ENCODE peak calls at places on chromosomes 1 and 21, in six cellular contexts. One of them, this sample, is unnamed.

GRCh38 chr1:21326861-21327344 is 36.6 kb upstream of the ECE1 start:
- DNase-seq in mesenchymal stem cell: peak
- DNase-seq in H9: no peak
- DNase-seq in H1: no peak
- DNase-seq in trophoblast cell: no peak
- DNase-seq in IMR-90: no peak
- DNase-seq in this sample: no peak

GRCh38 chr21:27519357-27519756 is 552.5 kb upstream of the ADAMTS5 start:
- DNase-seq in mesenchymal stem cell: peak
- DNase-seq in IMR-90: peak
- DNase-seq in H1: no peak
- DNase-seq in H9: no peak
- DNase-seq in trophoblast cell: no peak
- DNase-seq in this sample: no peak

GRCh38 chr1:21089711-21090110 is 87.0 kb downstream of the EIF4G3 start:
- DNase-seq in trophoblast cell: no peak
- DNase-seq in mesenchymal stem cell: no peak
- DNase-seq in IMR-90: no peak
- DNase-seq in H1: no peak
- DNase-seq in H9: no peak
- DNase-seq in this sample: no peak

GRCh38 chr1:99645699-99646531 is at the start of gene PALMD:
- DNase-seq in trophoblast cell: peak
- DNase-seq in mesenchymal stem cell: peak
- DNase-seq in H1: no peak
- DNase-seq in IMR-90: peak
- DNase-seq in H9: peak
- DNase-seq in this sample: no peak

GRCh38 chr1:9331558-9332346 is 39.1 kb downstream of the SPSB1 start:
- DNase-seq in H9: no peak
- DNase-seq in IMR-90: no peak
- DNase-seq in mesenchymal stem cell: no peak
- DNase-seq in trophoblast cell: no peak
- DNase-seq in H1: no peak
- DNase-seq in this sample: no peak

GRCh38 chr1:5514519-5515183 is 477.6 kb downstream of the NPHP4 start:
- DNase-seq in H9: peak
- DNase-seq in H1: peak
- DNase-seq in trophoblast cell: peak
- DNase-seq in mesenchymal stem cell: peak
- DNase-seq in IMR-90: peak
- DNase-seq in this sample: peak

GRCh38 chr1:67336783-67337182 is 29.1 kb downstream of the IL12RB2 start:
- DNase-seq in H1: no peak
- DNase-seq in IMR-90: no peak
- DNase-seq in trophoblast cell: no peak
- DNase-seq in mesenchymal stem cell: no peak
- DNase-seq in H9: no peak
- DNase-seq in this sample: no peak

GRCh38 chr1:19034721-19035120 is 78.2 kb upstream of the IFFO2 start:
- DNase-seq in H1: no peak
- DNase-seq in trophoblast cell: no peak
- DNase-seq in H9: no peak
- DNase-seq in IMR-90: no peak
- DNase-seq in mesenchymal stem cell: no peak
- DNase-seq in this sample: no peak

GRCh38 chr1:216723274-216723780 is at the start of gene ESRRG:
- DNase-seq in H9: peak
- DNase-seq in IMR-90: peak
- DNase-seq in mesenchymal stem cell: peak
- DNase-seq in H1: peak
- DNase-seq in trophoblast cell: peak
- DNase-seq in this sample: peak

GRCh38 chr1:41102208-41102607 is 80.7 kb upstream of the SLFNL1 start:
- DNase-seq in trophoblast cell: no peak
- DNase-seq in mesenchymal stem cell: peak
- DNase-seq in H9: no peak
- DNase-seq in IMR-90: peak
- DNase-seq in H1: no peak
- DNase-seq in this sample: no peak

GRCh38 chr1:76669624-76670023 is 197.7 kb upstream of the ST6GALNAC5 start:
- DNase-seq in mesenchymal stem cell: no peak
- DNase-seq in IMR-90: no peak
- DNase-seq in trophoblast cell: no peak
- DNase-seq in H9: no peak
- DNase-seq in H1: no peak
- DNase-seq in this sample: no peak

GRCh38 chr1:164712131-164713031 is 153.4 kb downstream of the PBX1 start:
- DNase-seq in H9: no peak
- DNase-seq in trophoblast cell: no peak
- DNase-seq in IMR-90: peak
- DNase-seq in mesenchymal stem cell: no peak
- DNase-seq in H1: no peak
- DNase-seq in this sample: no peak

GRCh38 chr1:181129771-181130606 is 41.5 kb downstream of the IER5 start:
- DNase-seq in trophoblast cell: no peak
- DNase-seq in H9: no peak
- DNase-seq in mesenchymal stem cell: no peak
- DNase-seq in H1: no peak
- DNase-seq in IMR-90: no peak
- DNase-seq in this sample: no peak

GRCh38 chr1:151825811-151826660 is 5.6 kb downstream of the RORC start:
- DNase-seq in trophoblast cell: no peak
- DNase-seq in mesenchymal stem cell: no peak
- DNase-seq in H1: peak
- DNase-seq in IMR-90: no peak
- DNase-seq in H9: peak
- DNase-seq in this sample: no peak

GRCh38 chr1:180278791-180279432 is 48.8 kb downstream of the LHX4 start:
- DNase-seq in mesenchymal stem cell: no peak
- DNase-seq in IMR-90: peak
- DNase-seq in trophoblast cell: peak
- DNase-seq in H9: no peak
- DNase-seq in H1: no peak
- DNase-seq in this sample: no peak

GRCh38 chr1:29839726-29840125 is 603.4 kb downstream of the PTPRU start:
- DNase-seq in mesenchymal stem cell: no peak
- DNase-seq in H9: no peak
- DNase-seq in H1: peak
- DNase-seq in IMR-90: no peak
- DNase-seq in trophoblast cell: no peak
- DNase-seq in this sample: no peak

GRCh38 chr1:247409869-247410544 is 6.0 kb upstream of the NLRP3 start:
- DNase-seq in H1: no peak
- DNase-seq in mesenchymal stem cell: no peak
- DNase-seq in IMR-90: no peak
- DNase-seq in H9: no peak
- DNase-seq in trophoblast cell: no peak
- DNase-seq in this sample: no peak

GRCh38 chr1:24759492-24759891 is 14.2 kb downstream of the CLIC4 start:
- DNase-seq in H1: peak
- DNase-seq in H9: no peak
- DNase-seq in mesenchymal stem cell: peak
- DNase-seq in IMR-90: peak
- DNase-seq in trophoblast cell: no peak
- DNase-seq in this sample: no peak

GRCh38 chr1:70043806-70044205 is 161.6 kb downstream of the LRRC40 start:
- DNase-seq in trophoblast cell: no peak
- DNase-seq in H9: no peak
- DNase-seq in IMR-90: peak
- DNase-seq in H1: no peak
- DNase-seq in mesenchymal stem cell: peak
- DNase-seq in this sample: no peak

GRCh38 chr1:42334240-42335049 is 590 bp downstream of the FOXJ3 start:
- DNase-seq in trophoblast cell: peak
- DNase-seq in mesenchymal stem cell: peak
- DNase-seq in H9: peak
- DNase-seq in IMR-90: peak
- DNase-seq in H1: peak
- DNase-seq in this sample: peak

GRCh38 chr1:113749402-113749801 is 9.9 kb downstream of the PHTF1 start:
- DNase-seq in trophoblast cell: no peak
- DNase-seq in mesenchymal stem cell: no peak
- DNase-seq in H9: no peak
- DNase-seq in IMR-90: no peak
- DNase-seq in H1: no peak
- DNase-seq in this sample: no peak

GRCh38 chr21:20627594-20627993 is 370.6 kb upstream of the NCAM2 start:
- DNase-seq in H1: no peak
- DNase-seq in H9: peak
- DNase-seq in mesenchymal stem cell: no peak
- DNase-seq in trophoblast cell: no peak
- DNase-seq in IMR-90: no peak
- DNase-seq in this sample: no peak

GRCh38 chr1:227779651-227780050 is 35.8 kb upstream of the PRSS38 start:
- DNase-seq in H1: no peak
- DNase-seq in H9: peak
- DNase-seq in mesenchymal stem cell: no peak
- DNase-seq in IMR-90: no peak
- DNase-seq in trophoblast cell: no peak
- DNase-seq in this sample: no peak

GRCh38 chr1:51264470-51264869 is 28.4 kb downstream of the RNF11 start:
- DNase-seq in trophoblast cell: peak
- DNase-seq in IMR-90: peak
- DNase-seq in H9: no peak
- DNase-seq in mesenchymal stem cell: peak
- DNase-seq in H1: no peak
- DNase-seq in this sample: no peak

GRCh38 chr1:32242341-32242851 is 4.6 kb upstream of the FAM167B start:
- DNase-seq in IMR-90: no peak
- DNase-seq in H1: no peak
- DNase-seq in mesenchymal stem cell: peak
- DNase-seq in H9: peak
- DNase-seq in trophoblast cell: no peak
- DNase-seq in this sample: no peak

GRCh38 chr1:225451340-225451739 is 23.5 kb upstream of the LBR start:
- DNase-seq in H1: no peak
- DNase-seq in trophoblast cell: no peak
- DNase-seq in IMR-90: no peak
- DNase-seq in H9: no peak
- DNase-seq in mesenchymal stem cell: no peak
- DNase-seq in this sample: no peak

GRCh38 chr1:59013276-59013927 is 229.6 kb upstream of the JUN start:
- DNase-seq in trophoblast cell: no peak
- DNase-seq in H1: peak
- DNase-seq in H9: peak
- DNase-seq in mesenchymal stem cell: peak
- DNase-seq in IMR-90: peak
- DNase-seq in this sample: peak

GRCh38 chr21:36079010-36079649 is 9.3 kb downstream of the CBR1 start:
- DNase-seq in H9: no peak
- DNase-seq in H1: no peak
- DNase-seq in mesenchymal stem cell: no peak
- DNase-seq in trophoblast cell: peak
- DNase-seq in IMR-90: no peak
- DNase-seq in this sample: no peak

GRCh38 chr21:28916150-28916893 is 76.4 kb downstream of the LTN1 start:
- DNase-seq in mesenchymal stem cell: no peak
- DNase-seq in IMR-90: no peak
- DNase-seq in trophoblast cell: no peak
- DNase-seq in H9: no peak
- DNase-seq in H1: no peak
- DNase-seq in this sample: no peak

GRCh38 chr1:169484107-169484506 is 1.6 kb downstream of the SLC19A2 start:
- DNase-seq in H1: no peak
- DNase-seq in IMR-90: no peak
- DNase-seq in H9: no peak
- DNase-seq in trophoblast cell: no peak
- DNase-seq in mesenchymal stem cell: peak
- DNase-seq in this sample: no peak

GRCh38 chr1:14020006-14020405 is 320.0 kb downstream of the PRDM2 start:
- DNase-seq in H1: no peak
- DNase-seq in H9: no peak
- DNase-seq in trophoblast cell: no peak
- DNase-seq in mesenchymal stem cell: no peak
- DNase-seq in IMR-90: no peak
- DNase-seq in this sample: no peak

GRCh38 chr1:83554174-83554573 is 444.8 kb downstream of the TTLL7 start:
- DNase-seq in H9: peak
- DNase-seq in mesenchymal stem cell: peak
- DNase-seq in IMR-90: no peak
- DNase-seq in H1: no peak
- DNase-seq in trophoblast cell: no peak
- DNase-seq in this sample: no peak

GRCh38 chr1:167721617-167722151 is at the start of gene MPZL1:
- DNase-seq in mesenchymal stem cell: peak
- DNase-seq in H9: peak
- DNase-seq in H1: peak
- DNase-seq in IMR-90: peak
- DNase-seq in trophoblast cell: peak
- DNase-seq in this sample: peak
- H3K23ac ChIP-seq in mesenchymal stem cell: peak
- H3K23ac ChIP-seq in H9: no peak
- H3K23ac ChIP-seq in H1: no peak
- H3K23ac ChIP-seq in IMR-90: peak
- H3K23ac ChIP-seq in trophoblast cell: no peak
- H3K23ac ChIP-seq in this sample: peak

DNA sequence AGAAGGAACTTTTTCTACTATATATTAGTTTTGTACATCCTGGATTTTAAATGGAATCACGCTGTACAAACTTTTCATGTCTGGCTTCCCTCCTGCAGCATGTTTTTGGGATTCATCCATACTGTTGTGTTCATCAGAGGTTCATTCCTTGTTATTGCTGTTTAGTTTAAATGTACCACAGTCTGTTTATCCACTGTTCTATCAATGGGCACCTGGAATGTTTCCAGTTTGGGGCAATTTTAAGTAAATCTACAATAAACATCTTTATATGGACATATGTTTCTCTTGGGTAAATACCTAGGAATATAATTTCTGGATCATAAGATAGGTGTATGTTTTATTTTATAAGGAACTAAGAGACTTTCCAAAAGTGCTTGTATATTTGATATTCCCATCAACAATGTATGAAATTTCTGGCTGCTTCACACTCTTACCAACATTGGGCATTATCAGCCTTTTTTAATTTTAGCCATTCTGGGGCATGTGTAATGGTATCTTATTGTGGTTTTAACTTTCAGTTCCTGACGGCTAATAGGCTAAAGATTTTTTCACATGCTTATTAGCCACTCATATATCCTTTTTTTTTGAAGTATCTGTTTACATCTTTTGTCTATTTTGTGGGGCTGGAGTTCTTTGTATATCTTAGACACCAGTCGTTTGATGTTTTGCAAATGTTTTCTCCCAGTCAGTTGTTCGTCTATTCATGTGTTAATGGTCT is 48.8 kb downstream of the RPS6KC1 start:
- DNase-seq in IMR-90: no peak
- DNase-seq in H9: no peak
- DNase-seq in mesenchymal stem cell: no peak
- DNase-seq in trophoblast cell: no peak
- DNase-seq in H1: no peak
- DNase-seq in this sample: no peak
- H4K91ac ChIP-seq in IMR-90: no peak
- H4K91ac ChIP-seq in H9: no peak
- H4K91ac ChIP-seq in mesenchymal stem cell: no peak
- H4K91ac ChIP-seq in trophoblast cell: no peak
- H4K91ac ChIP-seq in H1: no peak
- H4K91ac ChIP-seq in this sample: no peak

GRCh38 chr1:156421062-156421938 is 52.3 kb downstream of the RHBG start:
- DNase-seq in IMR-90: peak
- DNase-seq in mesenchymal stem cell: peak
- DNase-seq in trophoblast cell: peak
- DNase-seq in H9: peak
- DNase-seq in H1: peak
- DNase-seq in this sample: peak
- H4K8ac ChIP-seq in IMR-90: no peak
- H4K8ac ChIP-seq in mesenchymal stem cell: no peak
- H4K8ac ChIP-seq in trophoblast cell: peak
- H4K8ac ChIP-seq in H9: no peak
- H4K8ac ChIP-seq in H1: peak
- H4K8ac ChIP-seq in this sample: no peak

GRCh38 chr1:116911166-116911553 is 1.4 kb downstream of the PTGFRN start:
- DNase-seq in H1: no peak
- DNase-seq in mesenchymal stem cell: peak
- DNase-seq in IMR-90: no peak
- DNase-seq in trophoblast cell: no peak
- DNase-seq in H9: no peak
- DNase-seq in this sample: no peak
- H3K23ac ChIP-seq in H1: no peak
- H3K23ac ChIP-seq in mesenchymal stem cell: no peak
- H3K23ac ChIP-seq in IMR-90: no peak
- H3K23ac ChIP-seq in trophoblast cell: no peak
- H3K23ac ChIP-seq in H9: no peak
- H3K23ac ChIP-seq in this sample: no peak